ENCODE peak calls at places on chromosomes 1 and 21, in eight cellular contexts. One of them, this sample, is unnamed.

GRCh38 chr1:216140650-216141547 is 282.3 kb downstream of the USH2A start:
- DNase-seq in fibroblast of mammary gland: peak
- DNase-seq in PC-3: no peak
- DNase-seq in testis: no peak
- DNase-seq in AG04450: no peak
- DNase-seq in transverse colon: no peak
- DNase-seq in neural crest cell: no peak
- DNase-seq in Calu3: no peak
- DNase-seq in this sample: no peak

GRCh38 chr1:239976130-239976968 is 115.3 kb upstream of the FMN2 start:
- DNase-seq in fibroblast of mammary gland: peak
- DNase-seq in PC-3: peak
- DNase-seq in testis: peak
- DNase-seq in AG04450: peak
- DNase-seq in transverse colon: peak
- DNase-seq in neural crest cell: peak
- DNase-seq in Calu3: peak
- DNase-seq in this sample: peak

GRCh38 chr1:23444596-23445390 is 20.2 kb upstream of the TCEA3 start:
- DNase-seq in fibroblast of mammary gland: peak
- DNase-seq in PC-3: no peak
- DNase-seq in testis: no peak
- DNase-seq in AG04450: no peak
- DNase-seq in transverse colon: no peak
- DNase-seq in neural crest cell: no peak
- DNase-seq in Calu3: no peak
- DNase-seq in this sample: no peak

GRCh38 chr1:184407816-184408510 is 21.1 kb downstream of the C1orf21 start:
- DNase-seq in fibroblast of mammary gland: peak
- DNase-seq in PC-3: peak
- DNase-seq in testis: no peak
- DNase-seq in AG04450: no peak
- DNase-seq in transverse colon: no peak
- DNase-seq in neural crest cell: no peak
- DNase-seq in Calu3: no peak
- DNase-seq in this sample: no peak

GRCh38 chr1:41420877-41421276 is 59.6 kb downstream of the FOXO6 start:
- DNase-seq in fibroblast of mammary gland: peak
- DNase-seq in PC-3: no peak
- DNase-seq in testis: peak
- DNase-seq in AG04450: no peak
- DNase-seq in transverse colon: no peak
- DNase-seq in neural crest cell: no peak
- DNase-seq in Calu3: no peak
- DNase-seq in this sample: no peak

GRCh38 chr1:38009088-38009840 is 3.3 kb upstream of the UTP11 start:
- DNase-seq in fibroblast of mammary gland: peak
- DNase-seq in PC-3: no peak
- DNase-seq in testis: no peak
- DNase-seq in AG04450: no peak
- DNase-seq in transverse colon: no peak
- DNase-seq in neural crest cell: no peak
- DNase-seq in Calu3: no peak
- DNase-seq in this sample: peak

GRCh38 chr1:229119161-229119560 is 151.8 kb upstream of the RAB4A start:
- DNase-seq in fibroblast of mammary gland: no peak
- DNase-seq in PC-3: peak
- DNase-seq in testis: no peak
- DNase-seq in AG04450: no peak
- DNase-seq in transverse colon: no peak
- DNase-seq in neural crest cell: no peak
- DNase-seq in Calu3: peak
- DNase-seq in this sample: no peak

GRCh38 chr1:8025061-8025670 is 943 bp downstream of the ERRFI1 start:
- DNase-seq in fibroblast of mammary gland: peak
- DNase-seq in PC-3: peak
- DNase-seq in testis: no peak
- DNase-seq in AG04450: no peak
- DNase-seq in transverse colon: no peak
- DNase-seq in neural crest cell: no peak
- DNase-seq in Calu3: no peak
- DNase-seq in this sample: no peak

GRCh38 chr21:17903029-17903806 is 84.1 kb upstream of the C21orf91 start:
- DNase-seq in fibroblast of mammary gland: peak
- DNase-seq in PC-3: peak
- DNase-seq in testis: no peak
- DNase-seq in AG04450: peak
- DNase-seq in transverse colon: no peak
- DNase-seq in neural crest cell: no peak
- DNase-seq in Calu3: no peak
- DNase-seq in this sample: peak

GRCh38 chr21:32777269-32777668 is 5.7 kb upstream of the PAXBP1 start:
- DNase-seq in fibroblast of mammary gland: peak
- DNase-seq in PC-3: no peak
- DNase-seq in testis: no peak
- DNase-seq in AG04450: no peak
- DNase-seq in transverse colon: no peak
- DNase-seq in neural crest cell: no peak
- DNase-seq in Calu3: no peak
- DNase-seq in this sample: no peak

GRCh38 chr21:32779983-32780382 is 8.4 kb upstream of the PAXBP1 start:
- DNase-seq in fibroblast of mammary gland: no peak
- DNase-seq in PC-3: no peak
- DNase-seq in testis: no peak
- DNase-seq in AG04450: no peak
- DNase-seq in transverse colon: no peak
- DNase-seq in neural crest cell: no peak
- DNase-seq in Calu3: no peak
- DNase-seq in this sample: no peak

GRCh38 chr21:32776743-32777142 is 5.2 kb upstream of the PAXBP1 start:
- DNase-seq in fibroblast of mammary gland: no peak
- DNase-seq in PC-3: no peak
- DNase-seq in testis: no peak
- DNase-seq in AG04450: no peak
- DNase-seq in transverse colon: no peak
- DNase-seq in neural crest cell: no peak
- DNase-seq in Calu3: no peak
- DNase-seq in this sample: no peak

GRCh38 chr21:32782698-32783097 is 11.1 kb upstream of the PAXBP1 start:
- DNase-seq in fibroblast of mammary gland: peak
- DNase-seq in PC-3: no peak
- DNase-seq in testis: no peak
- DNase-seq in AG04450: no peak
- DNase-seq in transverse colon: no peak
- DNase-seq in neural crest cell: no peak
- DNase-seq in Calu3: no peak
- DNase-seq in this sample: no peak
- TF ChIP-seq CTCF in fibroblast of mammary gland: no peak
- TF ChIP-seq CTCF in PC-3: peak
- TF ChIP-seq CTCF in testis: no peak
- TF ChIP-seq CTCF in AG04450: no peak
- TF ChIP-seq CTCF in transverse colon: no peak
- TF ChIP-seq CTCF in neural crest cell: no peak
- TF ChIP-seq CTCF in Calu3: no peak
- TF ChIP-seq CTCF in this sample: no peak

DNA sequence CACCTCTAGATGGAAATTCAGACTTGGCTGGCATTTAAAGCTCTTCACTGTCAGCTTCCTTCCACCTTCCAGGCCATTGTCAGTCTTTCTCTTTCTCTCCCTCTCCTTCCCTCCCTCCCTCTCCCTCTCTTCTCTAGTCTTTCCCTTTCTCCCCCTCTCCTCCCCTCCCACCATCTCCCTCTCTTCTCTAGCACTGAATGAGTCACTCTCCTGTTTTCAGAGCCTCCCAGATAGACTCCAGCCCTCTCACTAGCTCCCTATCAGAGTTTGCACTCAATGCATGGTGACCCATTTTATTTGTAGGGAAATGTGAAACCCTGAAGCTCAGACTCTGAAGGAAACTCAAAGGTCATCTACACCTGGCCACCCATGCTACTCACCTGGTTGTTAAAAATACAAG is 4.4 kb upstream of the MATN1 start:
- DNase-seq in fibroblast of mammary gland: peak
- DNase-seq in PC-3: peak
- DNase-seq in testis: no peak
- DNase-seq in AG04450: no peak
- DNase-seq in transverse colon: no peak
- DNase-seq in neural crest cell: no peak
- DNase-seq in Calu3: no peak
- DNase-seq in this sample: peak
- TF ChIP-seq CTCF in fibroblast of mammary gland: no peak
- TF ChIP-seq CTCF in PC-3: no peak
- TF ChIP-seq CTCF in testis: no peak
- TF ChIP-seq CTCF in AG04450: no peak
- TF ChIP-seq CTCF in transverse colon: no peak
- TF ChIP-seq CTCF in neural crest cell: no peak
- TF ChIP-seq CTCF in Calu3: no peak
- TF ChIP-seq CTCF in this sample: no peak

GRCh38 chr1:158124034-158124433 is 56.7 kb upstream of the CD1D start:
- DNase-seq in fibroblast of mammary gland: no peak
- DNase-seq in PC-3: peak
- DNase-seq in testis: no peak
- DNase-seq in AG04450: no peak
- DNase-seq in transverse colon: no peak
- DNase-seq in neural crest cell: no peak
- DNase-seq in Calu3: peak
- DNase-seq in this sample: no peak

GRCh38 chr1:158120254-158120653 is 60.4 kb upstream of the CD1D start:
- DNase-seq in fibroblast of mammary gland: no peak
- DNase-seq in PC-3: no peak
- DNase-seq in testis: no peak
- DNase-seq in AG04450: no peak
- DNase-seq in transverse colon: no peak
- DNase-seq in neural crest cell: no peak
- DNase-seq in Calu3: no peak
- DNase-seq in this sample: no peak

GRCh38 chr1:158122823-158123390 is 57.8 kb upstream of the CD1D start:
- DNase-seq in fibroblast of mammary gland: no peak
- DNase-seq in PC-3: no peak
- DNase-seq in testis: no peak
- DNase-seq in AG04450: no peak
- DNase-seq in transverse colon: no peak
- DNase-seq in neural crest cell: no peak
- DNase-seq in Calu3: no peak
- DNase-seq in this sample: no peak

GRCh38 chr1:158118713-158119402 is 61.8 kb upstream of the CD1D start:
- DNase-seq in fibroblast of mammary gland: peak
- DNase-seq in PC-3: no peak
- DNase-seq in testis: no peak
- DNase-seq in AG04450: no peak
- DNase-seq in transverse colon: no peak
- DNase-seq in neural crest cell: no peak
- DNase-seq in Calu3: no peak
- DNase-seq in this sample: no peak

DNA sequence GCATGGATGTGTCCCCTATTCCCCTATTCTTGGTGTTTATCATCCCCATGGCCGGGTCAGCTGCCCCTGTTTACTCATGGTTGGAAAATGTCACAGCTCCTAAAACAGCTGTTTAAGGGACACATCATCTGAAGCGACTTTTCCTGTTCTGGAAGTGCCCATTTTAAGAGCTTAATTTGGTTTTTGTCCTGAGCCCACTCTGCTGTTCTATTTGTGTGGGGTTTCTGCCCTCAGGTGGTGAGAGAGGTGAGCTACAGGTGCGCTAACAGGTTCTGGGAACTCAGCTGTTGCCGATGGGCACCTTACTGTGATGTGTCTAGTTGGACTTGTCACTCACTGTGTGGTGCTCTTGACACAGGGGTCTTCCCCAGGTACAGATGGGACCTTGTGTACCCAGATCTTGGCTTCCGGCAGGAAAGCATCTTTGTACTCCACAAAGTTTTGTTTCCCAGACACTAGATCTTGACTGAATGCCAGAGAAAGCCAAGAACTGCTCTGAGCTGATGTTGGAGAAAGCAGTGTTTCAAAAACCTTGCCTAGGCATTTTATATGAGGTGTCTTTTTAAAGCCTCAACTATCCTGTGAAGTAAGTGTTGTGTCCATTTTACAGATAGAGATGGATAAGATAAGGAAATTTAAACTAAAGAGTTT is 59.0 kb upstream of the CD1D start:
- DNase-seq in fibroblast of mammary gland: peak
- DNase-seq in PC-3: peak
- DNase-seq in testis: peak
- DNase-seq in AG04450: no peak
- DNase-seq in transverse colon: peak
- DNase-seq in neural crest cell: peak
- DNase-seq in Calu3: peak
- DNase-seq in this sample: peak
- TF ChIP-seq CTCF in fibroblast of mammary gland: peak
- TF ChIP-seq CTCF in PC-3: peak
- TF ChIP-seq CTCF in testis: peak
- TF ChIP-seq CTCF in AG04450: peak
- TF ChIP-seq CTCF in transverse colon: peak
- TF ChIP-seq CTCF in neural crest cell: peak
- TF ChIP-seq CTCF in Calu3: peak
- TF ChIP-seq CTCF in this sample: peak

GRCh38 chr1:31618916-31619846 is 1.7 kb downstream of the HCRTR1 start:
- DNase-seq in fibroblast of mammary gland: no peak
- DNase-seq in PC-3: no peak
- DNase-seq in testis: no peak
- DNase-seq in AG04450: no peak
- DNase-seq in transverse colon: no peak
- DNase-seq in neural crest cell: no peak
- DNase-seq in Calu3: no peak
- DNase-seq in this sample: no peak

GRCh38 chr1:31621872-31622730 is 4.6 kb downstream of the HCRTR1 start:
- DNase-seq in fibroblast of mammary gland: no peak
- DNase-seq in PC-3: no peak
- DNase-seq in testis: no peak
- DNase-seq in AG04450: no peak
- DNase-seq in transverse colon: no peak
- DNase-seq in neural crest cell: no peak
- DNase-seq in Calu3: no peak
- DNase-seq in this sample: no peak

GRCh38 chr1:31620631-31621497 is 3.4 kb downstream of the HCRTR1 start:
- DNase-seq in fibroblast of mammary gland: no peak
- DNase-seq in PC-3: no peak
- DNase-seq in testis: no peak
- DNase-seq in AG04450: no peak
- DNase-seq in transverse colon: no peak
- DNase-seq in neural crest cell: no peak
- DNase-seq in Calu3: no peak
- DNase-seq in this sample: no peak

GRCh38 chr1:31623365-31623764 is 5.9 kb downstream of the HCRTR1 start:
- DNase-seq in fibroblast of mammary gland: no peak
- DNase-seq in PC-3: no peak
- DNase-seq in testis: no peak
- DNase-seq in AG04450: no peak
- DNase-seq in transverse colon: no peak
- DNase-seq in neural crest cell: no peak
- DNase-seq in Calu3: no peak
- DNase-seq in this sample: no peak

DNA sequence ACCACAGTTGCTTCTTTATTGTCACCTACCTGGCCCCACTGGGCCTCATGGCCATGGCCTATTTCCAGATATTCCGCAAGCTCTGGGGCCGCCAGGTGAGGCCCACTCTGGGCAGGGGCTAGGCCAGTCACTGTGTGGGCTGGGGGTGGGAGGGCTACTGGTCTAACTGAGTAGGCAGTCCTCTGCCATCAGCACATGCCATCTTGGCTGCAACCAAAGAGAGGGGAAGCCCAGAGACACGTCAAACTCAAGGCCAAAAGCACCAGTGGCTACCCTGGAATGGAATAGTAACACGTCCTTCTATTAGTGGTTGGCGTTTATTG is 4.0 kb downstream of the HCRTR1 start:
- DNase-seq in fibroblast of mammary gland: no peak
- DNase-seq in PC-3: no peak
- DNase-seq in testis: no peak
- DNase-seq in AG04450: no peak
- DNase-seq in transverse colon: no peak
- DNase-seq in neural crest cell: no peak
- DNase-seq in Calu3: no peak
- DNase-seq in this sample: no peak
- TF ChIP-seq CTCF in fibroblast of mammary gland: no peak
- TF ChIP-seq CTCF in PC-3: no peak
- TF ChIP-seq CTCF in testis: no peak
- TF ChIP-seq CTCF in AG04450: no peak
- TF ChIP-seq CTCF in transverse colon: no peak
- TF ChIP-seq CTCF in neural crest cell: no peak
- TF ChIP-seq CTCF in Calu3: no peak
- TF ChIP-seq CTCF in this sample: no peak